ENCODE peak calls at places on chromosomes 11 and 22, in five cellular contexts. C is fibroblast of mammary gland, R is A549, M is psoas muscle, H is upper lobe of right lung. S is an unnamed sample.

GRCh38 chr11:46618789-46619188 is 1.4 kb downstream of the ATG13 start:
- DNase-seq in C (no peak), H (no peak), R (no peak), M (no peak), S (no peak)

GRCh38 chr11:95451682-95452081 is 220.7 kb upstream of the SESN3 start:
- DNase-seq in M (no peak), R (no peak), H (no peak), C (peak; percentile 91), S (no peak)

GRCh38 chr11:102522332-102523207 is 8.0 kb downstream of the MMP7 start:
- DNase-seq in R (no peak), M (no peak), H (no peak), C (no peak), S (no peak)

GRCh38 chr11:17389205-17389956 is 922 bp upstream of the KCNJ11 start:
- DNase-seq in C (no peak), M (peak; percentile 87), R (peak; percentile 76), H (peak; percentile 91), S (no peak)

GRCh38 chr22:42878561-42879305 is 21.7 kb upstream of the ARFGAP3 start:
- DNase-seq in M (no peak), C (no peak), R (no peak), H (no peak), S (no peak)

GRCh38 chr11:46553746-46554204 is 40.0 kb downstream of the AMBRA1 start:
- DNase-seq in H (no peak), M (no peak), C (no peak), R (peak; percentile 48), S (no peak)

GRCh38 chr11:70851907-70852306 is 400.5 kb downstream of the SHANK2 start:
- DNase-seq in R (no peak), M (no peak), C (no peak), H (no peak), S (no peak)

GRCh38 chr11:55942785-55943392 is 6.7 kb upstream of the OR5I1 start:
- DNase-seq in H (no peak), R (peak; percentile 3), C (peak; percentile 43), M (no peak), S (no peak)

GRCh38 chr11:69931060-69931910 is 112.1 kb upstream of the FGF3 start:
- DNase-seq in C (no peak), R (no peak), H (peak; percentile 27), M (no peak), S (peak; percentile 67)

GRCh38 chr11:111465400-111465799 is 46.8 kb downstream of the BTG4 start:
- DNase-seq in R (no peak), M (no peak), C (peak; percentile 89), H (no peak), S (no peak)

GRCh38 chr11:104443387-104443786 is 279.4 kb upstream of the PDGFD start:
- DNase-seq in R (no peak), M (no peak), C (no peak), H (no peak), S (no peak)

GRCh38 chr11:46421257-46421880 is 29.8 kb upstream of the CHRM4 start:
- DNase-seq in C (no peak), M (no peak), H (no peak), R (no peak), S (no peak)

GRCh38 chr22:26549902-26550497 is 37.7 kb upstream of the TFIP11 start:
- DNase-seq in M (no peak), R (no peak), C (no peak), H (no peak), S (no peak)

GRCh38 chr11:93143800-93144199 is 54.0 kb downstream of the SLC36A4 start:
- DNase-seq in C (no peak), H (no peak), M (no peak), R (no peak), S (no peak)

GRCh38 chr22:28629420-28630184 is 50.0 kb downstream of the TTC28 start:
- DNase-seq in H (no peak), M (no peak), C (peak; percentile 23), R (peak; percentile 2), S (no peak)

GRCh38 chr11:33160147-33160546 is 1.1 kb downstream of the CSTF3 start:
- DNase-seq in M (no peak), C (peak; percentile 58), H (no peak), R (no peak), S (no peak)

GRCh38 chr22:22867996-22868715 is 19.5 kb upstream of the IGLL5 start:
- DNase-seq in M (no peak), R (no peak), C (no peak), H (no peak), S (no peak)

GRCh38 chr22:17164392-17165024 is 5.4 kb upstream of the HDHD5 start:
- DNase-seq in H (no peak), R (peak; percentile 21), C (peak; percentile 14), M (no peak), S (no peak)

GRCh38 chr11:33698921-33699320 is 1.7 kb downstream of the C11orf91 start:
- DNase-seq in R (no peak), H (no peak), M (no peak), C (no peak), S (no peak)

GRCh38 chr22:21947040-21948014 is 5.3 kb downstream of the PPM1F start:
- DNase-seq in M (no peak), C (peak; percentile 63), H (no peak), R (no peak), S (no peak)

GRCh38 chr11:66361502-66361941 is 10.0 kb downstream of the SLC29A2 start:
- DNase-seq in H (no peak), R (no peak), M (no peak), C (no peak), S (peak; percentile 38)

GRCh38 chr11:35144103-35144741 is 5.3 kb downstream of the CD44 start:
- DNase-seq in M (no peak), H (peak; percentile 67), R (no peak), C (peak; percentile 75), S (no peak)

GRCh38 chr11:100632970-100633452 is 54.1 kb upstream of the ARHGAP42 start:
- DNase-seq in H (peak; percentile 70), C (peak; percentile 18), R (no peak), M (peak; percentile 29), S (no peak)

GRCh38 chr22:19704355-19705015 is 9.8 kb upstream of the SEPTIN5 start:
- DNase-seq in C (no peak), M (no peak), H (peak; percentile 46), R (no peak), S (peak; percentile 73)

GRCh38 chr11:61963282-61964057 is 4.0 kb downstream of the FTH1 start:
- DNase-seq in M (no peak), C (peak; percentile 69), R (no peak), H (peak; percentile 62), S (no peak)

GRCh38 chr11:6298605-6299004 is 21.7 kb downstream of the CAVIN3 start:
- DNase-seq in M (peak; percentile 27), C (peak; percentile 12), H (peak; percentile 65), R (peak; percentile 50), S (no peak)

GRCh38 chr11:64874308-64874707 is 4.1 kb downstream of the EHD1 start:
- DNase-seq in C (no peak), R (no peak), H (no peak), M (no peak), S (no peak)

DNA sequence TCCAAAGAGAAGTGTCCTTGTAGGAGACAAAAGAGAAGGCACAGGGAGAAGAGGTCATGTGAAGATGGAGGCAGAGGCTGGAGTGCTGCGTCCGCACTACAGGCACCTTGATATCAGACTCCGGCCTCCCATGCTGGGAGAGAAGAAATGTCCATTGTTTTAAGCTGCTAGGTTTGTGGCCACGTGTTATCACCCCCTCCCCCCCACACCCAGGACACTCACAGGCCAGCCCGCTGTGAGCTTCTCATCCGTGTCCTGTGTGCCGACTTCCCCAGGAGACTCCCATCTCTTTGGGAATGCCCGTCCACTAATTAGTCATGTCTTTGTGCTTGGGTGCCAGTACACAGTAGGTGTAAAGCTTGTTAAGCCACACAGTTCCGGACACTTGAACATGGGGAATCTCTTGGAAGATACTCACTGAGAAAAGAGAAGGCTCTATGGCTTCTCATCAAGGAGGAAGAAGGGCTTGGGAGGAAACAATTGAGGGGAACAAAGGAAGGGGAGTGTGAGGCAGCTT is 1234.7 kb downstream of the TBC1D22A start:
- DNase-seq in C (no peak), M (no peak), H (no peak), R (no peak), S (no peak)
- TF ChIP-seq CTCF in C (no peak), M (no peak), H (no peak), R (no peak), S (no peak)

GRCh38 chr11:122556605-122557004 is 98.9 kb upstream of the UBASH3B start:
- DNase-seq in H (peak; percentile 68), M (peak; percentile 20), R (no peak), C (no peak), S (no peak)
- TF ChIP-seq CTCF in H (peak; percentile 23), M (no peak), R (no peak), C (no peak), S (peak; percentile 78)

GRCh38 chr11:88555018-88555828 is 217.7 kb upstream of the CTSC start:
- DNase-seq in H (no peak), M (no peak), C (peak; percentile 100), R (peak; percentile 34), S (no peak)

GRCh38 chr11:88555829-88556202 is 218.3 kb upstream of the CTSC start:
- DNase-seq in M (no peak), C (peak; percentile 82), H (no peak), R (no peak), S (no peak)

GRCh38 chr11:88553204-88553603 is 215.7 kb upstream of the CTSC start:
- DNase-seq in M (no peak), C (peak; percentile 75), H (no peak), R (no peak), S (no peak)

DNA sequence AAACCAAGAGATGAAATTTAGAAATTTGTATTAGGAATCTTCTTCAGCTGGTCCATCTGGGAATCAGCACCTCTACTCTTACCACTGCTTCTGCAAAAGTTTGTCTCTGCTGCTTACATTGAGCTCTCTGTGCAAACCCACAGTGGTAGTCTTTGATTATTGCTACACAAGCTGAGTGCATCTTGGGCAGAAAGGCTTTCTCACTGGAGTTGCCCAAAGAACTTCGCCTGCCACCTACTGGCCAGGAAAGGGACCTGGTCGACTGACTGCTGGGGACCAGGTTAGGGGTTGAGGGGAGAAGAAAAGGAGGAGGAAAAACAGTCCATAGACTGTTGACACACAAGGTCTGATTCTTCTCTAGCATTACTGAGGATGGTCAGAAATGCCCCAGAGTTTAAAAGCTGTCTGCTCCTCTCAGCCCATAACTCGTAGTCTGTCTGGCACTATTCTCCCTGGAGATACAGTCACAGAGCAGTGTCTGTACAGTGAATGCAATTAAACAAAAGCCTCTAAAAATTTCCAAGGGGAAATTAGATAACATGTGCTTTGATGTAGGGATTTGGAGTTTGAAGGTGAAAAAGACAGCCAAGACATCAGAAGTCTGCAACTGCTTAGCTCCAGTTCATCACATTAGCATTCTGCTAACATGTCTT is 215.0 kb upstream of the CTSC start:
- DNase-seq in C (peak; percentile 69), R (peak; percentile 41), H (peak; percentile 66), M (peak; percentile 18), S (no peak)
- TF ChIP-seq CTCF in C (peak; percentile 92), R (peak; percentile 65), H (peak; percentile 64), M (peak; percentile 52), S (peak; percentile 76)

GRCh38 chr22:32702421-32702820 is 99.1 kb upstream of the TIMP3 start:
- DNase-seq in C (no peak), R (no peak), M (no peak), H (no peak), S (no peak)

GRCh38 chr22:32700186-32700882 is 101.2 kb upstream of the TIMP3 start:
- DNase-seq in R (no peak), M (no peak), H (no peak), C (peak; percentile 88), S (no peak)

GRCh38 chr22:32698926-32699619 is 102.4 kb upstream of the TIMP3 start:
- DNase-seq in H (no peak), M (peak; percentile 71), C (no peak), R (no peak), S (no peak)

GRCh38 chr22:32699686-32700085 is 101.8 kb upstream of the TIMP3 start:
- DNase-seq in H (no peak), M (no peak), C (no peak), R (no peak), S (no peak)

GRCh38 chr22:32701021-32701420 is 100.5 kb upstream of the TIMP3 start:
- DNase-seq in H (no peak), M (no peak), C (peak; percentile 79), R (no peak), S (no peak)
- TF ChIP-seq CTCF in H (no peak), M (no peak), C (no peak), R (no peak), S (no peak)

S was measured in chondrocyte.